ENCODE peak calls at places on chromosome 12, in seven cellular contexts. J is GM10248, K is ovary, G is dermis blood vessel endothelial cell, W is NCI-H1417 treated with DMSO at 0.1 percent for 48 hours, D is activated T-helper 1 cell treated with Interleukin-2 at 50 U/mL for 16 hours, A is T-helper 9 cell. R is an unnamed sample.

GRCh38 chr12:2902287-2902880 is 11.7 kb downstream of the TULP3 start:
- DNase-seq in W (no peak), K (peak), G (no peak), D (no peak), J (no peak), A (no peak), R (no peak)

GRCh38 chr12:79919762-79920161 is 15.1 kb downstream of the PPP1R12A start:
- DNase-seq in G (no peak), W (no peak), A (no peak), D (no peak), J (no peak), K (no peak), R (no peak)

GRCh38 chr12:78038986-78039385 is 208.3 kb downstream of the NAV3 start:
- DNase-seq in G (no peak), A (no peak), W (no peak), D (no peak), K (no peak), J (no peak), R (no peak)

GRCh38 chr12:48263617-48264016 is 60.5 kb upstream of the OR10AD1 start:
- DNase-seq in K (no peak), W (no peak), D (no peak), J (no peak), G (peak), A (no peak), R (no peak)

GRCh38 chr12:122080149-122081107 is 1.9 kb downstream of the MLXIP start:
- DNase-seq in K (peak), A (no peak), G (peak), J (no peak), W (no peak), D (no peak), R (no peak)

GRCh38 chr12:93762912-93763311 is 85.7 kb downstream of the CRADD start:
- DNase-seq in J (no peak), K (no peak), G (no peak), W (no peak), A (no peak), D (no peak), R (no peak)

GRCh38 chr12:31224768-31225448 is 101.0 kb downstream of the SINHCAF start:
- DNase-seq in D (no peak), W (no peak), G (no peak), K (no peak), J (peak), A (no peak), R (no peak)

GRCh38 chr12:104291867-104292524 is 11.5 kb upstream of the EID3 start:
- DNase-seq in J (no peak), G (no peak), A (no peak), K (no peak), W (no peak), D (no peak), R (no peak)

GRCh38 chr12:116106870-116107269 is 170.6 kb downstream of the MED13L start:
- DNase-seq in D (no peak), W (no peak), G (peak), J (no peak), A (no peak), K (no peak), R (no peak)

GRCh38 chr12:6958609-6959375 is 7.6 kb downstream of the PTPN6 start:
- DNase-seq in G (peak), K (no peak), A (peak), W (no peak), J (peak), D (peak), R (peak)